ENCODE peak calls at places on chromosomes 1 and 21, in seven cellular contexts. One of them, this sample, is unnamed.

GRCh38 chr1:90840323-90840722 is 123.2 kb upstream of the BARHL2 start:
- DNase-seq in myocyte: no peak
- DNase-seq in left ventricle myocardium superior: no peak
- DNase-seq in psoas muscle: no peak
- DNase-seq in progenitor cell of endocrine pancreas: no peak
- DNase-seq in GM19239: no peak
- DNase-seq in kidney tubule cell: no peak
- DNase-seq in this sample: no peak

GRCh38 chr1:15958111-15958510 is 17.8 kb downstream of the ZBTB17 start:
- DNase-seq in myocyte: peak
- DNase-seq in left ventricle myocardium superior: no peak
- DNase-seq in psoas muscle: no peak
- DNase-seq in kidney tubule cell: no peak
- DNase-seq in progenitor cell of endocrine pancreas: no peak
- DNase-seq in GM19239: no peak
- DNase-seq in this sample: no peak

GRCh38 chr1:226903819-226904710 is 33.6 kb downstream of the PSEN2 start:
- DNase-seq in psoas muscle: no peak
- DNase-seq in myocyte: peak
- DNase-seq in progenitor cell of endocrine pancreas: no peak
- DNase-seq in kidney tubule cell: no peak
- DNase-seq in GM19239: no peak
- DNase-seq in left ventricle myocardium superior: no peak
- DNase-seq in this sample: no peak

GRCh38 chr21:38219049-38219628 is 37.7 kb upstream of the KCNJ15 start:
- DNase-seq in psoas muscle: peak
- DNase-seq in myocyte: peak
- DNase-seq in GM19239: peak
- DNase-seq in left ventricle myocardium superior: peak
- DNase-seq in progenitor cell of endocrine pancreas: peak
- DNase-seq in kidney tubule cell: peak
- DNase-seq in this sample: peak

GRCh38 chr1:22347854-22348760 is 103.5 kb upstream of the ZBTB40 start:
- DNase-seq in progenitor cell of endocrine pancreas: no peak
- DNase-seq in myocyte: no peak
- DNase-seq in left ventricle myocardium superior: no peak
- DNase-seq in psoas muscle: no peak
- DNase-seq in GM19239: no peak
- DNase-seq in kidney tubule cell: no peak
- DNase-seq in this sample: no peak

GRCh38 chr1:239262538-239262937 is 123.8 kb upstream of the CHRM3 start:
- DNase-seq in left ventricle myocardium superior: no peak
- DNase-seq in kidney tubule cell: no peak
- DNase-seq in progenitor cell of endocrine pancreas: no peak
- DNase-seq in psoas muscle: no peak
- DNase-seq in GM19239: no peak
- DNase-seq in myocyte: no peak
- DNase-seq in this sample: no peak

GRCh38 chr1:26277261-26277661 is 2.6 kb upstream of the SH3BGRL3 start:
- DNase-seq in progenitor cell of endocrine pancreas: no peak
- DNase-seq in myocyte: no peak
- DNase-seq in kidney tubule cell: peak
- DNase-seq in left ventricle myocardium superior: no peak
- DNase-seq in psoas muscle: no peak
- DNase-seq in GM19239: no peak
- DNase-seq in this sample: no peak

GRCh38 chr1:52798331-52798730 is 44.2 kb upstream of the ZYG11A start:
- DNase-seq in progenitor cell of endocrine pancreas: no peak
- DNase-seq in left ventricle myocardium superior: no peak
- DNase-seq in kidney tubule cell: no peak
- DNase-seq in GM19239: no peak
- DNase-seq in psoas muscle: no peak
- DNase-seq in myocyte: no peak
- DNase-seq in this sample: peak

GRCh38 chr21:26042181-26042876 is 128.2 kb downstream of the APP start:
- DNase-seq in progenitor cell of endocrine pancreas: no peak
- DNase-seq in GM19239: no peak
- DNase-seq in left ventricle myocardium superior: no peak
- DNase-seq in myocyte: no peak
- DNase-seq in kidney tubule cell: no peak
- DNase-seq in psoas muscle: no peak
- DNase-seq in this sample: no peak

GRCh38 chr1:202017385-202018225 is 7.2 kb downstream of the ELF3 start:
- DNase-seq in psoas muscle: no peak
- DNase-seq in GM19239: no peak
- DNase-seq in left ventricle myocardium superior: no peak
- DNase-seq in progenitor cell of endocrine pancreas: no peak
- DNase-seq in myocyte: no peak
- DNase-seq in kidney tubule cell: peak
- DNase-seq in this sample: no peak

GRCh38 chr1:99533909-99534907 is 111.7 kb upstream of the PALMD start:
- DNase-seq in psoas muscle: no peak
- DNase-seq in GM19239: no peak
- DNase-seq in myocyte: peak
- DNase-seq in left ventricle myocardium superior: no peak
- DNase-seq in progenitor cell of endocrine pancreas: no peak
- DNase-seq in kidney tubule cell: no peak
- DNase-seq in this sample: no peak

GRCh38 chr1:88878731-88879130 is 12.6 kb downstream of the GTF2B start:
- DNase-seq in psoas muscle: no peak
- DNase-seq in kidney tubule cell: no peak
- DNase-seq in myocyte: no peak
- DNase-seq in progenitor cell of endocrine pancreas: no peak
- DNase-seq in left ventricle myocardium superior: no peak
- DNase-seq in GM19239: no peak
- DNase-seq in this sample: no peak

GRCh38 chr1:55894521-55894920 is 679.4 kb upstream of the USP24 start:
- DNase-seq in psoas muscle: no peak
- DNase-seq in myocyte: no peak
- DNase-seq in GM19239: no peak
- DNase-seq in progenitor cell of endocrine pancreas: no peak
- DNase-seq in kidney tubule cell: no peak
- DNase-seq in left ventricle myocardium superior: no peak
- DNase-seq in this sample: no peak

GRCh38 chr1:241090798-241091197 is 266.2 kb downstream of the RGS7 start:
- DNase-seq in kidney tubule cell: no peak
- DNase-seq in myocyte: no peak
- DNase-seq in progenitor cell of endocrine pancreas: no peak
- DNase-seq in psoas muscle: no peak
- DNase-seq in left ventricle myocardium superior: no peak
- DNase-seq in GM19239: no peak
- DNase-seq in this sample: no peak

GRCh38 chr1:68166348-68166747 is 66.0 kb downstream of the WLS start:
- DNase-seq in psoas muscle: no peak
- DNase-seq in myocyte: no peak
- DNase-seq in left ventricle myocardium superior: no peak
- DNase-seq in kidney tubule cell: no peak
- DNase-seq in progenitor cell of endocrine pancreas: no peak
- DNase-seq in GM19239: no peak
- DNase-seq in this sample: no peak

GRCh38 chr1:17287377-17287776 is 20.6 kb upstream of the PADI4 start:
- DNase-seq in GM19239: no peak
- DNase-seq in left ventricle myocardium superior: no peak
- DNase-seq in kidney tubule cell: peak
- DNase-seq in progenitor cell of endocrine pancreas: no peak
- DNase-seq in myocyte: peak
- DNase-seq in psoas muscle: no peak
- DNase-seq in this sample: peak

GRCh38 chr21:39673736-39674135 is 61.0 kb downstream of the B3GALT5 start:
- DNase-seq in progenitor cell of endocrine pancreas: no peak
- DNase-seq in myocyte: peak
- DNase-seq in psoas muscle: no peak
- DNase-seq in GM19239: no peak
- DNase-seq in left ventricle myocardium superior: no peak
- DNase-seq in kidney tubule cell: no peak
- DNase-seq in this sample: no peak

GRCh38 chr21:42781150-42781980 is 98.0 kb downstream of the WDR4 start:
- DNase-seq in psoas muscle: no peak
- DNase-seq in left ventricle myocardium superior: no peak
- DNase-seq in GM19239: no peak
- DNase-seq in myocyte: no peak
- DNase-seq in progenitor cell of endocrine pancreas: peak
- DNase-seq in kidney tubule cell: peak
- DNase-seq in this sample: no peak